ENCODE peak calls at places on chromosomes 6 and 20, in five cellular contexts. Z is brain pericyte; J is ACHN; F is ascending aorta; M is activated CD4-positive, alpha-beta T cell treated with anti-CD3 and anti-CD28 coated beads, Interleukin-2, amount 50 U/mL, for 24 hours. I is an unnamed sample.
A peak's percentile ranks its signal among the peaks of the same experiment; 100 is the strongest.

GRCh38 chr6:107511410-107512070 is 21.6 kb downstream of the SOBP start:
- DNase-seq in Z (no peak), J (no peak), F (peak; percentile 70), M (no peak), I (no peak)

GRCh38 chr6:19851273-19852089 is 14.3 kb downstream of the ID4 start:
- DNase-seq in Z (peak; percentile 18), J (peak; percentile 58), F (no peak), M (no peak), I (no peak)

GRCh38 chr6:63816979-63817436 is 181.4 kb downstream of the PHF3 start:
- DNase-seq in Z (no peak), J (no peak), F (no peak), M (no peak), I (no peak)

GRCh38 chr6:3646616-3647362 is 104.7 kb downstream of the PXDC1 start:
- DNase-seq in Z (no peak), J (no peak), F (no peak), M (no peak), I (no peak)

GRCh38 chr6:5030596-5031136 is 26.8 kb upstream of the RPP40 start:
- DNase-seq in Z (peak; percentile 24), J (peak; percentile 61), F (peak; percentile 87), M (peak; percentile 68), I (peak; percentile 82)

GRCh38 chr20:44773070-44773829 is 27.6 kb downstream of the KCNK15 start:
- DNase-seq in Z (no peak), J (no peak), F (no peak), M (no peak), I (no peak)

GRCh38 chr6:54846243-54846856 is at the start of gene FAM83B:
- DNase-seq in Z (no peak), J (peak; percentile 15), F (no peak), M (no peak), I (no peak)

GRCh38 chr6:108581932-108582500 is 21.3 kb downstream of the FOXO3 start:
- DNase-seq in Z (no peak), J (no peak), F (no peak), M (no peak), I (no peak)

GRCh38 chr6:77568570-77568969 is 84.3 kb upstream of the MEI4 start:
- DNase-seq in Z (no peak), J (no peak), F (no peak), M (no peak), I (no peak)

GRCh38 chr20:25686081-25687077 is 10.3 kb downstream of the ZNF337 start:
- DNase-seq in Z (no peak), J (no peak), F (no peak), M (no peak), I (no peak)

GRCh38 chr20:4513720-4514119 is 208.0 kb upstream of the PRND start:
- DNase-seq in Z (no peak), J (peak; percentile 68), F (no peak), M (no peak), I (no peak)

GRCh38 chr6:87241304-87241703 is 81.1 kb upstream of the SMIM8 start:
- DNase-seq in Z (no peak), J (peak; percentile 3), F (no peak), M (no peak), I (no peak)

GRCh38 chr6:105374010-105374420 is 28.9 kb downstream of the PREP start:
- DNase-seq in Z (no peak), J (no peak), F (no peak), M (no peak), I (no peak)

GRCh38 chr20:57785061-57785460 is 75.2 kb upstream of the PMEPA1 start:
- DNase-seq in Z (no peak), J (no peak), F (peak; percentile 41), M (no peak), I (no peak)

GRCh38 chr6:14726816-14727493 is 518.9 kb upstream of the JARID2 start:
- DNase-seq in Z (no peak), J (no peak), F (no peak), M (no peak), I (no peak)

GRCh38 chr6:32178547-32179440 is 589 bp downstream of the RNF5 start:
- DNase-seq in Z (no peak), J (peak; percentile 11), F (no peak), M (no peak), I (no peak)

GRCh38 chr6:85163553-85163952 is 286.3 kb upstream of the NT5E start:
- DNase-seq in Z (no peak), J (no peak), F (no peak), M (no peak), I (no peak)

GRCh38 chr20:6178537-6178936 is 55.7 kb upstream of the FERMT1 start:
- DNase-seq in Z (no peak), J (peak; percentile 37), F (no peak), M (no peak), I (no peak)

GRCh38 chr6:22451960-22452359 is 117.4 kb upstream of the HDGFL1 start:
- DNase-seq in Z (no peak), J (no peak), F (no peak), M (no peak), I (no peak)

GRCh38 chr6:142200846-142201628 is 54.0 kb downstream of the VTA1 start:
- DNase-seq in Z (no peak), J (no peak), F (no peak), M (no peak), I (no peak)

GRCh38 chr20:32230707-32231106 is 23.0 kb downstream of the POFUT1 start:
- DNase-seq in Z (no peak), J (no peak), F (no peak), M (no peak), I (no peak)

GRCh38 chr20:24458441-24458840 is 11.0 kb upstream of the SYNDIG1 start:
- DNase-seq in Z (no peak), J (no peak), F (no peak), M (no peak), I (no peak)

GRCh38 chr6:89482136-89482535 is 49.2 kb downstream of the ANKRD6 start:
- DNase-seq in Z (no peak), J (no peak), F (no peak), M (no peak), I (no peak)

GRCh38 chr6:86203044-86203443 is 560.4 kb upstream of the SYNCRIP start:
- DNase-seq in Z (no peak), J (no peak), F (no peak), M (no peak), I (no peak)

GRCh38 chr6:11143394-11144371 is 32.2 kb upstream of the ERVFRD-1 start:
- DNase-seq in Z (peak; percentile 36), J (peak; percentile 79), F (peak; percentile 79), M (no peak), I (no peak)

I was measured in stimulated activated CD4-positive, alpha-beta T cell treated with anti-CD3 and anti-CD28 coated beads, Interleukin-15, amount 100 ng/mL, for 48 hours.